ENCODE peak calls at places on chromosomes 12 and 14, in four cellular contexts. M is WTC11, Q is HepG2, D is K562. F is an unnamed sample.

GRCh38 chr12:227923-228845 is 14.2 kb upstream of the SLC6A12 start:
- DNase-seq in M (no peak), Q (no peak), D (no peak), F (no peak)

GRCh38 chr12:3607039-3607719 is 116.2 kb downstream of the PRMT8 start:
- DNase-seq in M (no peak), Q (no peak), D (no peak), F (no peak)

GRCh38 chr14:30709201-30709600 is 87.1 kb downstream of the SCFD1 start:
- DNase-seq in M (no peak), Q (no peak), D (no peak), F (no peak)

GRCh38 chr14:32224731-32225377 is 21.8 kb upstream of the RNU6-8 start:
- DNase-seq in M (peak; percentile 12), Q (peak; percentile 68), D (peak; percentile 23), F (peak; percentile 69)

GRCh38 chr14:29757711-29758233 is 169.9 kb downstream of the PRKD1 start:
- DNase-seq in M (no peak), Q (no peak), D (no peak), F (no peak)

GRCh38 chr14:67524152-67524963 is 8.7 kb upstream of the PLEKHH1 start:
- DNase-seq in M (no peak), Q (no peak), D (no peak), F (no peak)

GRCh38 chr14:58607131-58607531 is 30.6 kb upstream of the DACT1 start:
- DNase-seq in M (no peak), Q (no peak), D (no peak), F (no peak)

GRCh38 chr14:51546603-51547258 is 105.0 kb upstream of the FRMD6 start:
- DNase-seq in M (no peak), Q (no peak), D (no peak), F (peak; percentile 42)

GRCh38 chr14:30656190-30656632 is 34.1 kb downstream of the SCFD1 start:
- DNase-seq in M (peak; percentile 34), Q (peak; percentile 68), D (peak; percentile 13), F (peak; percentile 41)

GRCh38 chr12:48758186-48758585 is 30.7 kb downstream of the ADCY6 start:
- DNase-seq in M (no peak), Q (no peak), D (no peak), F (no peak)

DNA sequence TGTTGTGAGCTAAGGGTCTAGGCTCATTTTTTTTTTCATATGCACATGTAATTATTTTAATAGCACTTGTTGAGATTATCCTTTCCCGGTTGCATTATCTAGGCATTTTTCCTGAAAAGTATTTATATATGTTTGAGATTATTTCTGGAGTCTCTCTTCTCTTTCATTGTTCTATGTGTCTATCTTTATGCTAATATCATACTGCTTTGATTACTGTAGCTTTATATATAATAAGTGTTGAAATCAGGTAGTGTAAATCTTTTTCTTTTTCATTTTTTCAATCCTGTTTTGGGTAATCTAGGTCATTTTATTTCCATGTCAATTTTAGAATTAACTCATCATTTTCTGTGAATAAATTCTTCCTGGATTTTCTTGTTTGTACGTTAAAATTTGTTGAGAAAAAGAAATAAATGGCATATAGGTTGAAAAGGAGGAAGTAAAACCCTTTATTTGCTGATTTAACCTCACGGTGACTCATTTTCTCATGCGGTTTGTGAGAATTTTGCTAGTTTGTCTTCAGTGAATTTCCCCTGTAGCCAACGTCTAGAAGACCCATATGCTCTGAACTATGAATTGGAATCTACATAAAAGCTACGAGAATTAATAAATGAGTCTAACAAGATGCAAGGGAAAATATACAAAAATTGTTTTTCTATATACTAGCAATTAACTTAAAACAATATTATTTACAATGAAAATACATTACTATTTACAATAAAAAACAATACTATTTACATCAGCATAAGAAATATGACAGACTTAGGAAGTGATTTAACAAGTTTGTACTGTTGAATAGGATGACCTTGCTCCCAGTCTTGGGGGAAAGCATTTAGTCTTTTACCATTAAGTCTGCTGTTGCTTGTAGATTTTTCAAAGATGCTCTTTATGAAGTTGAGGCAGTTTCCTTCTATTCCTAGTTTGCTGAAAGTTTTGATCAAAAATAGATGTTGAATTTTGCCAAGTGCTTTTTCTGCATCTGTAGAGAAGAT is 105.0 kb downstream of the SNAPC1 start:
- DNase-seq in M (no peak), Q (no peak), D (no peak), F (no peak)
- TF ChIP-seq ELF4 in M (no peak), Q (no peak), D (no peak), F (no peak)

DNA sequence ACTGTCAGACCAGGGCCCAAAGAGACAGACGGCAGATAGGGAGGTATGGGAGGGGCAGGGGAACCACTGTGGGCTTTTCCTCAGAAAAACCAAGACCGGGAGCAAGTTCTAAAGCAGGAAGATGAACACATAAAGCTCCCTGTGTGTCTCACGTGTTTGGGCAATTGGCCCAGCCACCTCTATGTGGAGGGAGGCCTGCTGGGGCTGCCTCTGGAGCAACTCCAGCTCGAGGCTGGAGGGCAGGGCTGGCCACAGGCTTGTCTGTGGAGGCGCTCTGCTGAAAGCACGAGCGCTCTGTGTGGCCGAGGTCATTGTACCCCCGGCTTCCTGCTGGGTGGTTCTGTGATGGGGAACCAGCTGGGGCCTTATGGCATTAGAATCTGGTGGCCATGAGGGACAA is 36.4 kb downstream of the TRAFD1 start:
- DNase-seq in M (no peak), Q (no peak), D (no peak), F (no peak)
- TF ChIP-seq SP1 in M (no peak), Q (no peak), D (no peak), F (no peak)

GRCh38 chr12:22459872-22460490 is 84.4 kb downstream of the C2CD5 start:
- DNase-seq in M (no peak), Q (peak; percentile 43), D (peak; percentile 8), F (peak; percentile 40)
- TF ChIP-seq ELF4 in M (no peak), Q (no peak), D (no peak), F (no peak)

DNA sequence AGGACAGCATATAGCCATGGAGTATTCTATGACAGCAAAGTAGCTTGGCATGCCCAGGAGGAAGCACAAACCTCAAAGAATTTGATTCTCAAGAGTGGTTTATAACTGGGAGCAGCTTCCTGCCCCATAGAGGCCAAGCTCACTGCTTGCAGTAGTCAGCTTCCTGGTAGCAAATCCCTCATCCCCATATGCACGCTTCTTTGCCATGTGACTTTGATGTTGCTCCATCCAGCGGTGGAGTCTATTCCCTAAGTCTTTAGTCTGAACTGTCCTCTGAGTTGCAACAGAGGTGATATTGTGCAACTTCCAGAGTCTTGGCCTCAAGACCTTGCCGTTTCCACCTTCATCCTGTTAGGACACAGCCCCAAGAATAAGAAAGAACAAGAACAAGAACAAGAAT is 996.8 kb upstream of the TMEM132C start:
- DNase-seq in M (no peak), Q (no peak), D (no peak), F (no peak)
- TF ChIP-seq SP1 in M (no peak), Q (no peak), D (no peak), F (no peak)

GRCh38 chr12:10251669-10252068 is 39.0 kb downstream of the GABARAPL1 start:
- DNase-seq in M (no peak), Q (no peak), D (no peak), F (no peak)

GRCh38 chr12:10252201-10252600 is 39.5 kb downstream of the GABARAPL1 start:
- DNase-seq in M (no peak), Q (no peak), D (no peak), F (no peak)

DNA sequence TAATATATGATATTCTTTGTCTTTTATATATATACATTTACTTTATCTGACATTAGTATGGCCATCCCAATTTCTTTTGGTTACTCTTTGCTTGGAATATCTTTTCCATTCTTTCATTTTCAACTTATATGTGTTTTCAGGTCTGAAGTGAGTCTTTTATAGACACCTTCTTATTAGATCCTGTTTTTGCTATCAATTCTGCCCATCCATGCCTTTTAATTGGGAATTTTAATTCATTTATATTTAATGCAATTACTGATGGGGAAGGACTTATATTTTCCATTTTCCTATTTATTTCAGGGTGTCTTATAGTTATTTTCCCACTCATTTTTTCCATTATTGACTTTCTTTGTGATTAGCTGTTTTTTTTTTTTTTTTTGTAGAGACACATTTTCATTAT is 43.4 kb downstream of the GABARAPL1 start:
- DNase-seq in M (no peak), Q (no peak), D (no peak), F (no peak)
- TF ChIP-seq ELF4 in M (no peak), Q (no peak), D (no peak), F (no peak)

GRCh38 chr14:104135121-104135903 is 3.1 kb upstream of the KIF26A start:
- DNase-seq in M (peak; percentile 87), Q (peak; percentile 4), D (no peak), F (peak; percentile 57)

GRCh38 chr14:104133496-104133895 is 4.9 kb upstream of the KIF26A start:
- DNase-seq in M (no peak), Q (no peak), D (no peak), F (no peak)

GRCh38 chr14:104135904-104136471 is 2.4 kb upstream of the KIF26A start:
- DNase-seq in M (peak; percentile 34), Q (no peak), D (no peak), F (peak; percentile 50)

GRCh38 chr14:104132981-104133380 is 5.4 kb upstream of the KIF26A start:
- DNase-seq in M (peak; percentile 73), Q (no peak), D (no peak), F (no peak)

GRCh38 chr14:104134061-104134965 is 4.1 kb upstream of the KIF26A start:
- DNase-seq in M (peak; percentile 15), Q (no peak), D (no peak), F (no peak)
- TF ChIP-seq SP1 in M (no peak), Q (no peak), D (no peak), F (no peak)

GRCh38 chr12:45363903-45364302 is 148.0 kb downstream of the ANO6 start:
- DNase-seq in M (no peak), Q (no peak), D (no peak), F (no peak)

DNA sequence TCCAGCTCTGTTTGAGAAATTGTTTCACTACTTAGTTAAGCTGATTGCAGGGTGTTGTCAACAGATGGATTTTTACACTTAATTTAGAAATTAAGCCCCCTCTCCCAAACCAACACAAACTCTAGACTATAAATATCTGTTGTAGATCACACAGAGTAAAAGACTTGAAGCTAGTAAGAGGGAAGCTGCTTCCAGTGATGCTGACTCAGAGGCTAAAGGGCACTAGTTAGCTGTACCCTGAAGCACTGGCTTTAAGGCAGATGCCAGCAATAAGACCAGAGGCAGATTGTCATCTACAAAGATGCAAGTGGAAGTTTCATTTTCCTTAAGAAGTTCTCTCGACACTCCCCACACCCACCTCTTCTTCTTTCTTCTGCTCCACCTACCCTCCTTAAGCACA is 153.2 kb downstream of the ANO6 start:
- DNase-seq in M (no peak), Q (no peak), D (no peak), F (no peak)
- TF ChIP-seq ELF4 in M (no peak), Q (no peak), D (no peak), F (no peak)

GRCh38 chr14:73026243-73026844 is 562 bp downstream of the ZFYVE1 start:
- DNase-seq in M (no peak), Q (no peak), D (no peak), F (no peak)
- TF ChIP-seq SP1 in M (no peak), Q (no peak), D (no peak), F (no peak)

GRCh38 chr14:103201801-103202200 is 78.5 kb downstream of the TNFAIP2 start:
- DNase-seq in M (no peak), Q (no peak), D (no peak), F (no peak)

GRCh38 chr14:103195828-103196615 is 72.8 kb downstream of the TNFAIP2 start:
- DNase-seq in M (no peak), Q (no peak), D (no peak), F (no peak)

GRCh38 chr14:103198429-103199140 is 75.3 kb downstream of the TNFAIP2 start:
- DNase-seq in M (no peak), Q (peak; percentile 52), D (no peak), F (no peak)

GRCh38 chr14:103196716-103197115 is 73.5 kb downstream of the TNFAIP2 start:
- DNase-seq in M (no peak), Q (no peak), D (no peak), F (no peak)

GRCh38 chr14:103199141-103199540 is 75.9 kb downstream of the TNFAIP2 start:
- DNase-seq in M (no peak), Q (no peak), D (no peak), F (no peak)
- TF ChIP-seq ELF4 in M (no peak), Q (no peak), D (no peak), F (no peak)